ENCODE peak calls at places on chromosomes 6 and 20, in four cellular contexts. U, K, Y and F are unnamed samples.

GRCh38 chr6:36364669-36365479 is 22.6 kb downstream of the ETV7 start:
- DNase-seq in U (no peak), K (no peak), Y (no peak), F (no peak)

GRCh38 chr20:35008411-35009342 is 53.0 kb downstream of the MYH7B start:
- DNase-seq in U (no peak), K (no peak), Y (no peak), F (no peak)

GRCh38 chr6:41416165-41416837 is 80.9 kb downstream of the NCR2 start:
- DNase-seq in K (no peak), U (no peak), Y (no peak), F (no peak)

GRCh38 chr6:121956782-121957181 is 442.7 kb upstream of the HSF2 start:
- DNase-seq in U (no peak), Y (no peak), K (no peak), F (no peak)

GRCh38 chr6:40346241-40346640 is 240.9 kb downstream of the LRFN2 start:
- DNase-seq in K (no peak), U (no peak), Y (peak; percentile 24), F (no peak)

GRCh38 chr6:142846459-142846831 is 98.5 kb downstream of the HIVEP2 start:
- DNase-seq in Y (no peak), U (no peak), K (no peak), F (no peak)

GRCh38 chr6:99016355-99016754 is 68.6 kb upstream of the FBXL4 start:
- DNase-seq in U (no peak), Y (no peak), K (no peak), F (no peak)

GRCh38 chr6:140956567-140957306 is 1176.0 kb upstream of the GJE1 start:
- DNase-seq in K (no peak), U (no peak), Y (no peak), F (no peak)

GRCh38 chr20:25244976-25245375 is 2.9 kb upstream of the PYGB start:
- DNase-seq in Y (peak; percentile 6), K (no peak), U (no peak), F (no peak)

GRCh38 chr20:23129256-23129655 is 43.1 kb upstream of the CD93 start:
- DNase-seq in Y (no peak), U (no peak), K (no peak), F (no peak)

GRCh38 chr20:2402271-2402980 is 21.7 kb downstream of the TGM6 start:
- DNase-seq in U (peak; percentile 34), K (no peak), Y (no peak), F (no peak)

GRCh38 chr20:50587291-50587961 is 77.2 kb downstream of the PTPN1 start:
- DNase-seq in Y (no peak), K (no peak), U (no peak), F (no peak)

GRCh38 chr20:50589548-50590347 is 79.6 kb downstream of the PTPN1 start:
- DNase-seq in K (no peak), Y (no peak), U (no peak), F (no peak)

GRCh38 chr20:50586531-50587232 is 76.5 kb downstream of the PTPN1 start:
- DNase-seq in K (no peak), Y (no peak), U (no peak), F (no peak)

GRCh38 chr20:50590348-50590664 is 80.1 kb downstream of the PTPN1 start:
- DNase-seq in U (no peak), Y (no peak), K (no peak), F (no peak)

GRCh38 chr20:50588034-50588736 is 78.0 kb downstream of the PTPN1 start:
- DNase-seq in K (no peak), U (peak; percentile 67), Y (peak; percentile 99), F (peak; percentile 68)
- TF ChIP-seq SUZ12 in K (no peak), U (no peak), Y (no peak), F (no peak)

GRCh38 chr20:31757254-31757653 is 18.2 kb downstream of the TPX2 start:
- DNase-seq in Y (no peak), K (no peak), U (no peak), F (no peak)
- H3K4me3 ChIP-seq in Y (no peak overlapping the region), K (no peak overlapping the region), U (no peak overlapping the region), F (no peak overlapping the region)

DNA sequence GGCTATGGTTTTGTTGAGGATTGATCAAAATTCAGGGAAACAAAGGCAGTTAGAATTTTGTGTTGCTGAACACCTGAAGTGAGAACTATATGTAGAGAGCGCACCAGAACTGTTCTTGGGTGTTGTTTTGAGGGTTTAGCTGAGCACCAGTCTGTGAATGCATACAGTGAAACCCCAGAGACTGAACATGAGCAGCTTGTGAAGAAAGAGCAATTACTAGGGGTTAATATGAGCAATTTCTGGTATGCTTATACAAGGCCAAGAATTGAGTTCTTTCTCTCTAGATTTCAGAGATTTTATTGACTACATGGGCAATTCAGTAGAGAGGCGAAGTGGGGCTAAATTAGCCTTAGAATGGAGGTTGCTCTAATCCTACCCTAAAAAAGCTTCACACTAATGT is 93.9 kb downstream of the CD2AP start:
- DNase-seq in U (no peak), Y (no peak), K (no peak), F (no peak)
- TF ChIP-seq SUZ12 in U (no peak), Y (no peak), K (no peak), F (no peak)

GRCh38 chr6:3165631-3166534 is 8.5 kb upstream of the TUBB2A start:
- DNase-seq in K (no peak), Y (no peak), U (peak; percentile 18), F (peak; percentile 84)
- H3K4me3 ChIP-seq in K (no peak overlapping the region), Y (no peak overlapping the region), U (no peak overlapping the region), F (no peak overlapping the region)

DNA sequence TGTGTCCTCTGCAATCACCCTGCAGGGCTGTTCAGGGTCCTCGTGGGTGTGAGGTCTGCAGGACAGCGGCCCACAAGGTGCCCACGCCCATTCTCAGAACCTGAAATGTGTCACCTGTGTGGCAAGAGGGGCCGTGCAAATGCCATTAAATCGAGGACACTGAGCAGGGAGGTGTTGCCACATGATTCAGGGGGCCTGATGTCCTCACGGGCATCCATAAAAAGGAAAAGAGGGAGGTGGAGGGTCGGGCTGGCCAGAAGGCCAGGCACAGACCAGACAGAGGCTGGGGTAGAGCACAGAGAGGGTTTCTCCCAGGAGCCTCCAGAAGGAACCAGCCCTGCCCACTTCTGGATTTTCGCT is 239.6 kb downstream of the ERMARD start:
- DNase-seq in U (no peak), K (no peak), Y (no peak), F (no peak)
- TF ChIP-seq SUZ12 in U (no peak), K (no peak), Y (no peak), F (no peak)

DNA sequence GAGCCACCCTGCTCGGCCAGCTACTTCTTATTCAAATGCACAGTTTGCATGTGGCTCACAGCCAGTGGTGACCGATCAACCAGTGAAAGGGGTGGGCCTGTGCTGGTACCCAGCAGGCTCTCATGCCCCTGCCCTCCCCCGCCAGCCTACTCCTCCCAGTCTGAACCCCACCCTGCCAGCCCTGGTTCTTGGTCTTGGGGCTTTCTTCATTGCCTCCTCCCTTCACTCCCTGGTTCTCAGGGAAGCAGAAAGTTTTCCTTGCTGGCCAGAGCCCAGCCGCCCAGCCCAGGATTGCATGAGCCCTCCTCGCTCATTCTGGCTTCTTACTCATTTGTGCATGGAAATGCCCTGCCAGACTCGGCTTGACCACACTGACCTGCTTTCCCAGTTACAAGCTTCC is 40.8 kb downstream of the KCNK17 start:
- DNase-seq in U (no peak), Y (peak; percentile 64), K (no peak), F (no peak)
- H3K4me3 ChIP-seq in U (no peak overlapping the region), Y (no peak overlapping the region), K (no peak overlapping the region), F (no peak overlapping the region)

GRCh38 chr6:56904068-56904467 is 50.8 kb upstream of the BEND6 start:
- DNase-seq in K (no peak), U (no peak), Y (no peak), F (no peak)

GRCh38 chr6:56900784-56901183 is 54.1 kb upstream of the BEND6 start:
- DNase-seq in Y (no peak), U (no peak), K (no peak), F (no peak)

GRCh38 chr6:56899753-56900152 is 55.2 kb upstream of the BEND6 start:
- DNase-seq in U (no peak), K (no peak), Y (no peak), F (no peak)

GRCh38 chr6:56905378-56905777 is 49.5 kb upstream of the BEND6 start:
- DNase-seq in Y (no peak), U (no peak), K (no peak), F (no peak)

DNA sequence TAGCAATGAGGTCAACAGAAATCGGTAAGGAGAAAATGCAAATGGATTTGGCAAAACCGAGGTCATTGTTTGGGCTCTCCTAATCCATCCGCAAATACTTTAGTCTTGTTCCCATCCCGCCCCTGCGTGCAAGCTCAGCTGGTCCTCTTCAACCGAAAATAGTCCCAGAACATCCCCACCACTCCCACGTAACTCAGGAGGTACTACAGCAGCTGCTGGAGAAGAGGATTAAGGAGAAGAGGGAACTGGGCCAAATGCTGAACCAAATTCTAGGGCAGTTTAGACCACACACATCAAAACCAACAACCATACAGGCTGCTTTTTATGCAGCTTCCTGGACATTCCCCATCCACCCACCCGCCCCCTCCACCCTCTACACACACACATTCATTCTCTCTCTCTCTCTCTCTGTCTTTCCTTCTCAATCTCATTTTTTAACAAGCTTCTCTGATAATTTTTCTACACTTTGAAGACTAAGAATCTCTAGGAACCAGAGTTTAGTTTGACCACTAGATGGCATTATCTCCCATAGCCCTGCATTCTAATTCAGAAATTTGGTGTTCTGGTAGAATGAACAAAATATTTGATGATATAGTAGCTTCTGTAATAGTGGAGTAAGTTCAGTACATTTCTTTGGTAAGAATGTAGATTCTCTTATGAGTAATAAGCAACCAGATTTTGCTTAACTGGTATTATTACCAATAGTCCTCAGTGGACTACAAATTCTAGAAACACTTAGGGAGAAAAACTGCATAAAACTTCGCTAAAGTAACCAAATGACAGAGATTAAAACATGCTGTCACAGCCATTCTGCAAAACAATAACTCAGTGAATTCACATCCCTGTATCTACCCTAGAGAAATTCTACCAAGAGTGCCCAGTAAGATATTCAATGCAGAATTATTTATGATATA is 52.1 kb upstream of the BEND6 start:
- DNase-seq in U (peak; percentile 25), K (no peak), Y (no peak), F (no peak)
- TF ChIP-seq SUZ12 in U (no peak), K (no peak), Y (no peak), F (no peak)

GRCh38 chr6:7391244-7391643 is 1.6 kb downstream of the RIOK1 start:
- DNase-seq in K (no peak), U (no peak), Y (no peak), F (no peak)
- H3K4me3 ChIP-seq in K (peak overlapping the region; percentile 89), U (peak overlapping the region; percentile 87), Y (no peak overlapping the region), F (no peak overlapping the region)

DNA sequence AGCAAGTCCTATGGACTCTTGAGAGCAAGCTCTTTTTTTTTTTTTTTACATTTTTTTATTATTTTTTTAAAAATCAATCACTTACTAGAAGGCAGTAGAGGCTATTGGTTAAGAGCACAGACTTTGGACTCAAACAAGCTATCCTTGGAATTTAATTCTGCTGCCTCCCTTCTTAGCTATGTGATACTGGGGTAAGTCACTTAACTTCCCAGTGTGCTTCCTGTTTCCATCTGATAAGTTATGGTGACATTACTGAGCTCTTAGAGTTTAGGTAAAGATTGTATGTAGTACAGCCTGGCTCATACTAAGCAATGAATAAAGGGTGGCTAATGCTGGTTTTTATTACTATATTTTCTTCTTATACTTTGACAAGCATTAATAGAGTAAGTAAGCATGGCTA is 770.5 kb upstream of the FLRT3 start:
- DNase-seq in U (no peak), Y (no peak), K (no peak), F (no peak)
- TF ChIP-seq SUZ12 in U (no peak), Y (no peak), K (no peak), F (no peak)

GRCh38 chr6:25312034-25312620 is 33.0 kb downstream of the CARMIL1 start:
- DNase-seq in U (no peak), Y (no peak), K (no peak), F (no peak)
- H3K4me3 ChIP-seq in U (no peak overlapping the region), Y (no peak overlapping the region), K (no peak overlapping the region), F (no peak overlapping the region)